ENCODE peak calls at places on chromosomes 12 and 14, in eight cellular contexts. V, L, C, A, M, Q, N and G are unnamed samples.

GRCh38 chr12:65450610-65451009 is 172.1 kb downstream of the MSRB3 start:
- DNase-seq in Q (no peak), V (no peak), M (no peak), L (no peak), N (no peak), A (no peak), C (no peak), G (peak)

GRCh38 chr12:53097564-53098353 is at the start of gene IGFBP6:
- DNase-seq in L (no peak), N (peak), A (no peak), C (no peak), Q (no peak), M (peak), V (peak), G (peak)

GRCh38 chr12:4987076-4987775 is 56.5 kb upstream of the KCNA5 start:
- DNase-seq in V (no peak), C (no peak), L (no peak), A (no peak), M (no peak), Q (no peak), N (no peak), G (no peak)

GRCh38 chr12:39102474-39103209 is 197.3 kb upstream of the CPNE8 start:
- DNase-seq in L (no peak), Q (no peak), N (no peak), V (no peak), A (no peak), C (no peak), M (no peak), G (no peak)

GRCh38 chr14:106691601-106692291 is 1165.4 kb downstream of the TMEM121 start:
- DNase-seq in C (no peak), M (peak), A (peak), N (peak), L (no peak), Q (peak), V (peak), G (no peak)

GRCh38 chr12:6072302-6072752 is 52.1 kb downstream of the VWF start:
- DNase-seq in L (no peak), C (no peak), Q (peak), N (no peak), A (no peak), M (peak), V (no peak), G (peak)

GRCh38 chr12:106918746-106919145 is 37.0 kb upstream of the TMEM263 start:
- DNase-seq in C (peak), Q (peak), V (peak), L (peak), A (no peak), N (peak), M (peak), G (peak)

GRCh38 chr12:14260011-14260993 is 105.2 kb upstream of the ATF7IP start:
- DNase-seq in N (peak), V (no peak), A (no peak), C (peak), M (peak), L (peak), Q (peak), G (peak)

GRCh38 chr14:71324767-71325272 is 417.6 kb downstream of the PCNX1 start:
- DNase-seq in N (no peak), Q (no peak), L (no peak), M (no peak), C (no peak), V (no peak), A (peak), G (no peak)

GRCh38 chr14:106530423-106531107 is 1004.2 kb downstream of the TMEM121 start:
- DNase-seq in M (peak), Q (peak), A (peak), V (no peak), C (no peak), L (no peak), N (no peak), G (no peak)

GRCh38 chr12:29681996-29682534 is 101.7 kb downstream of the TMTC1 start:
- DNase-seq in C (no peak), N (no peak), Q (no peak), A (no peak), V (no peak), L (no peak), M (no peak), G (no peak)

GRCh38 chr14:87940382-87940781 is 52.6 kb downstream of the GALC start:
- DNase-seq in V (no peak), L (no peak), N (no peak), Q (no peak), M (no peak), C (no peak), A (peak), G (no peak)

GRCh38 chr12:39723831-39724230 is 104.2 kb upstream of the ABCD2 start:
- DNase-seq in L (no peak), N (no peak), Q (no peak), V (no peak), M (peak), A (no peak), C (no peak), G (no peak)

GRCh38 chr12:91785655-91786489 is 359.8 kb downstream of the BTG1 start:
- DNase-seq in V (no peak), C (no peak), L (no peak), N (no peak), Q (no peak), A (no peak), M (no peak), G (no peak)

GRCh38 chr12:116595186-116595585 is 36.0 kb downstream of the MAP1LC3B2 start:
- DNase-seq in A (no peak), Q (no peak), L (no peak), V (no peak), N (no peak), C (no peak), M (no peak), G (no peak)

GRCh38 chr12:51077930-51078329 is 5.5 kb downstream of the CSRNP2 start:
- DNase-seq in L (no peak), N (no peak), V (peak), C (no peak), Q (no peak), A (no peak), M (no peak), G (no peak)

GRCh38 chr12:16184691-16185090 is 92.8 kb downstream of the SLC15A5 start:
- DNase-seq in N (no peak), V (no peak), C (no peak), Q (no peak), A (no peak), L (no peak), M (no peak), G (no peak)
- TF ChIP-seq MAX in N (no peak), V (no peak), C (no peak), Q (no peak), A (no peak), L (no peak), M (no peak), G (no peak)

DNA sequence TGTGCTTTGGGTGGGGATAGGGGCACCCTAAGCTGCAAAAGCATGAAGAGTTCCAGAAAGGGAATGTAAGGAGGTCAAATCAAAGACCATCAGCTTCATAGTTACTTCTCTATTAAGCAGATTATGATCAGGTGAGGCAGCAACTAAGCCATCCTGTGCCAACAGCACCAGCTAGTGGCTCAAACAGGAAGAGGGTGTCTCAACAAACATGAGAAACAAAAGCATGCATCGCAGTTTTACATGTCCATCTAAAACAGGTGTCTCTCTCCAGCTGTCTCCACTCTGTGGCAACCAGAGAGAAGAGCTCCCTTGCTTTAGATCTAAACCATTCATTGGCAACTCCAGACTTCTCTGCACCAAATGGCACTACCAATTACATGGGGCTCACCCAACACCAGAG is 52.9 kb downstream of the ACTN1 start:
- DNase-seq in N (no peak), M (peak), L (no peak), Q (no peak), V (no peak), C (no peak), A (no peak), G (no peak)
- TF ChIP-seq MAX in N (no peak), M (no peak), L (no peak), Q (no peak), V (no peak), C (no peak), A (no peak), G (no peak)

GRCh38 chr12:68867606-68868005 is 59.6 kb downstream of the MDM2 start:
- DNase-seq in C (no peak), L (no peak), M (no peak), Q (no peak), V (no peak), A (no peak), N (peak), G (no peak)
- TF ChIP-seq MAX in C (no peak), L (no peak), M (no peak), Q (no peak), V (no peak), A (no peak), N (no peak), G (no peak)

GRCh38 chr14:93759781-93760307 is 28.4 kb downstream of the PRIMA1 start:
- DNase-seq in C (no peak), M (no peak), V (peak), L (no peak), Q (no peak), N (no peak), A (no peak), G (no peak)
- TF ChIP-seq MAX in C (no peak), M (no peak), V (no peak), L (no peak), Q (no peak), N (no peak), A (no peak), G (no peak)

GRCh38 chr14:99242816-99243795 is 28.9 kb downstream of the BCL11B start:
- DNase-seq in L (no peak), M (no peak), V (no peak), A (no peak), N (no peak), C (no peak), Q (no peak), G (no peak)

GRCh38 chr14:99241314-99242035 is 30.5 kb downstream of the BCL11B start:
- DNase-seq in A (no peak), Q (no peak), L (no peak), N (no peak), M (no peak), V (no peak), C (no peak), G (no peak)

GRCh38 chr14:99239661-99240092 is 32.3 kb downstream of the BCL11B start:
- DNase-seq in V (no peak), A (no peak), M (no peak), N (no peak), L (no peak), Q (no peak), C (no peak), G (no peak)

GRCh38 chr14:99242238-99242637 is 29.8 kb downstream of the BCL11B start:
- DNase-seq in M (no peak), A (no peak), L (no peak), C (no peak), V (no peak), N (no peak), Q (no peak), G (no peak)

GRCh38 chr14:99240512-99241313 is 31.3 kb downstream of the BCL11B start:
- DNase-seq in Q (no peak), M (no peak), V (no peak), A (no peak), N (no peak), L (no peak), C (no peak), G (no peak)
- TF ChIP-seq MAX in Q (no peak), M (no peak), V (no peak), A (no peak), N (no peak), L (no peak), C (no peak), G (no peak)

DNA sequence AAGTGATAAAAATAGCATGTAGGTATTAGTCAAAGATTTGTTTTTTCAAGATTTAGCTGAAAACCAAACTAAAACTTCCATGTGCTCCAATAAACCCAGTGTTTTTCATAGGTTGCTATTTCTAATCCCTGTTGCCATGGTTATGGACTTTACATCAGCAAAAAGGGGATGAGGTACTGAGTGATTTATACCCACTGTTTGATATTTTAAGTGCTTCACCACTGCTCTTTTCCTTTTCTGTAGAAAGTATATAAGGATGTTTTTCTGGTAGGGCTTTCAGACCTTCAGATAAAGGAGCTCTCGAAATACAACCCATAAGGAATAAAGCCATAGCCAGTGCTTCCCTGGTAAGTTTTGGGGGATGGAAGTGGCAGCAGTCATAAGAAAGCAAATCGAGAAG is at the start of gene OTOGL:
- DNase-seq in C (no peak), A (no peak), Q (no peak), V (no peak), N (no peak), M (no peak), L (no peak), G (peak)
- TF ChIP-seq MAX in C (no peak), A (no peak), Q (no peak), V (no peak), N (no peak), M (no peak), L (no peak), G (no peak)

DNA sequence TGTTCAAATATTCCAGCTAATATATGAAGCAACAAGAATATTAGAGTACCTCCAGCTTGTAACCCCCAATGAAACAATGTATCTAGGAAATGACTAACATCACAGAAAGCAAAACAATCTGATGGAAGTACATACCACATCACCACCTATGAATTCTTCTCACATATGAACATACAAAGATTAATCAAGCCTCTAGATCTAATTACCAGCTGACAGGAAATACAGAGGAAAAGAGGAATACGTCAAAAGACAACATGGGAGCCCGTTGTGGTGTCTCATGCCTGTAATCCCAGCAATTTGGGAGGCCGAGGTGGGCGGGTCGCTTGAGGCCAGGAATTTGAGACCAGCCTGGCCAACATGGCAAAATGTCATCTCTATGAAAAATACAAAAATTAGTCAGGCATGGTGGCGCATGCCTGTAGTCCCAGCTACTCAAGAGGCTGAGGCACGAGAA is 7.5 kb downstream of the NEDD8 start:
- DNase-seq in M (no peak), V (no peak), A (no peak), N (no peak), C (no peak), L (no peak), Q (no peak), G (peak)
- TF ChIP-seq MAX in M (no peak), V (no peak), A (no peak), N (no peak), C (no peak), L (no peak), Q (no peak), G (no peak)

GRCh38 chr14:91173867-91174266 is 60.0 kb downstream of the DGLUCY start:
- DNase-seq in A (no peak), Q (no peak), C (no peak), V (no peak), N (no peak), M (no peak), L (no peak), G (no peak)

GRCh38 chr14:91171291-91171690 is 57.4 kb downstream of the DGLUCY start:
- DNase-seq in C (no peak), V (peak), M (no peak), L (no peak), A (no peak), N (no peak), Q (no peak), G (no peak)

GRCh38 chr14:91175296-91175695 is 61.4 kb downstream of the DGLUCY start:
- DNase-seq in N (no peak), A (no peak), V (no peak), L (no peak), C (no peak), Q (no peak), M (no peak), G (no peak)

GRCh38 chr14:91175802-91176201 is 61.9 kb downstream of the DGLUCY start:
- DNase-seq in A (no peak), L (no peak), V (no peak), C (no peak), M (no peak), Q (no peak), N (no peak), G (no peak)

GRCh38 chr14:91173221-91173670 is 59.4 kb downstream of the DGLUCY start:
- DNase-seq in N (peak), A (peak), Q (peak), L (peak), C (peak), M (peak), V (peak), G (peak)
- TF ChIP-seq MAX in N (no peak), A (no peak), Q (no peak), L (no peak), C (no peak), M (no peak), V (no peak), G (no peak)

DNA sequence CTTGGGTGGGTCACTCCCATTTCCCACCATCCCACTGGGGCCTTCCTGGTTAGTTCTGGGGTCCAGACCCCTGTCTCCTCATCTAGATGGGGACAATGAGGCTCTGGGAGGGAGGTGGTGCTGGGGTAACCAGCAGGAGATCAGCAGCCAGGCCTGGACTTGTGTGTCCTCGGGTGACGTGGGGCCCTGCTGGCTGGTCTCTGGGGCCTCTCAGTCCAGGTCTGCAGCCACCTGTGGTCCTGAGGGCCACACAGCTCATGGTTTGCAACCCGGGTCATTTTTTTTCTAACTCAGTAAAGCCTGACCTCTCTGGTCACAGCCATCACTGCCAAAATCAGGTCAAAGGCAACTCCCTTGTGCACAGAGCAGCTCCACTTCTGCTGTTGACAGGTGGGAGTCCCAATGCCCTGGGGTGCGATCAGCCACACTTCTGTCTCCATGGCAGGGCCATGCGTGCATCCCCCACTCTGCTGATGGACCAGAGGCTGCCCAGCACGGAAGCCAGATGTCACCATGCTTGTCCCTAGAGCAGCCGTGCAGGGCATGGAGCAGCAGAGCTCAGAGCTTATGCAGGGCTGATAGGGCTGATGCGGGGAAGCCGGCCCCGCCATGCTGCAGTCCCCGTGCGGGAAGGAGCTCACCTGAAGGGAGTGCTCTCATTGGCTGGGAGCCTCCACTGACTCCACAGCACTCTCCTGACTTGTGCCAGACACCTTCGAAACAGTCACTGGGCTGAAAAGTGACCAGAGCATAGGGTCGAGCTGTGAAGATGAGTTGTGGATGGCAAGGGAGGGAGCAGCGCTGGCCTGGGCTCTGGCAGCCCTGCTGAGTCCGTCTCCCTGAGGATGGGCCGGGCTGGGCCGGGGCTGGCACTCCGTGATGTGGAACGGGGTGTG is 251.0 kb downstream of the ADGRD1 start:
- DNase-seq in C (no peak), M (no peak), L (no peak), N (no peak), V (peak), A (no peak), Q (no peak), G (no peak)
- TF ChIP-seq MAX in C (no peak), M (no peak), L (no peak), N (no peak), V (no peak), A (no peak), Q (no peak), G (no peak)

DNA sequence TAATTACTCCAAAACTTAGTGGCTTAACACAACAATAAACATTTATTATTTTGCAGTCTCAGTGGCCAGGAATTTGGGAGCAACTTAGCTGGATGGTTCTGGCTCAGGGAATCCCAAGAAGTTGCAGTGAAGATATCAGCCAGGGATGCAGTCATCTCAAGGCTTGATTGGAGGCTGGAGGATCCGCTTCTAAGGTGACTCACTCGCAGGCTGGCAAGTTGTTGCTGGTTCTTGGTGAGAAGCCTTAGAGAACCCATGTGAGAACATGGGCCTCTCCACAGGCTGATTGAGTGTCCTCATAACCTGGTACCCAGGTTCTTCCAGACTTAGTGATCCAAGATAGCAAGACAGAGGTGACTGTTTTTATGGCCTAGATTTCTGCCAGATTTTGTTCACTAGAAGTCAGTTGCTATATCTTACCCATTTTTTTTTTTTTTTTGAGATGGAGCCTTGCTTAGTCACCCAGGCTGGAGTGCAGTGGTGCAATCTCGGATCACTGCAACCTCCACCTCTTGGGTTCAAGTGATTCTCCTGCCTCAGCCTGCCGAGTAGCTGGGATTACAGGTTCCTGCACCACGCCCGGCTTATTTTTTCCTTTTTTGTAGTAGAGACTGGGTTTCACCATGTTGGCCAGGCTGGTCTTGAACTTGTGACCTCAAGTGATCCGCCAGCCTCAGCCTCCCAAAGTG is 32.5 kb downstream of the BRMS1L start:
- DNase-seq in N (no peak), L (no peak), V (no peak), C (no peak), A (no peak), Q (no peak), M (no peak), G (no peak)
- TF ChIP-seq MAX in N (no peak), L (no peak), V (no peak), C (no peak), A (no peak), Q (no peak), M (no peak), G (no peak)